ENCODE peak calls at places on chromosome 9, in ten cellular contexts. X is body of pancreas, I is adrenal gland, K is tibial nerve, M is right atrium auricular region, G is transverse colon, W is DND-41, O is psoas muscle, R is hepatocyte, J is spleen. C is an unnamed sample.

GRCh38 chr9:4116708-4117460 is 183.0 kb downstream of the GLIS3 start:
- DNase-seq in X (no peak), I (no peak), K (no peak), M (no peak), G (no peak), W (no peak), O (no peak), R (no peak), J (no peak), C (no peak)

GRCh38 chr9:11233693-11234092 is 620.9 kb upstream of the PTPRD start:
- DNase-seq in X (no peak), I (no peak), K (no peak), M (no peak), G (no peak), W (no peak), O (no peak), R (no peak), J (no peak), C (no peak)

GRCh38 chr9:15722888-15723287 is 170.0 kb downstream of the CCDC171 start:
- DNase-seq in X (no peak), I (no peak), K (no peak), M (no peak), G (no peak), W (no peak), O (no peak), R (no peak), J (no peak), C (no peak)

GRCh38 chr9:101376117-101376866 is 8.5 kb downstream of the BAAT start:
- DNase-seq in X (no peak), I (peak; percentile 23), K (no peak), M (no peak), G (no peak), W (no peak), O (no peak), R (no peak), J (no peak), C (no peak)

GRCh38 chr9:130360672-130361071 is 84.1 kb upstream of the ASS1 start:
- DNase-seq in X (no peak), I (no peak), K (no peak), M (no peak), G (no peak), W (no peak), O (no peak), R (no peak), J (no peak), C (no peak)

GRCh38 chr9:89710689-89711088 is 105.9 kb downstream of the GADD45G start:
- DNase-seq in X (peak; percentile 21), I (no peak), K (no peak), M (no peak), G (no peak), W (no peak), O (no peak), R (peak; percentile 65), J (no peak), C (no peak)

GRCh38 chr9:134443169-134444039 is 117.1 kb downstream of the RXRA start:
- DNase-seq in X (peak; percentile 93), I (peak; percentile 96), K (peak; percentile 68), M (peak; percentile 87), G (peak; percentile 93), W (peak; percentile 84), O (peak; percentile 91), R (peak; percentile 92), J (peak; percentile 97), C (peak; percentile 88)

GRCh38 chr9:87497080-87497603 is 525 bp upstream of the DAPK1 start:
- DNase-seq in X (no peak), I (no peak), K (no peak), M (no peak), G (no peak), W (no peak), O (no peak), R (no peak), J (no peak), C (no peak)

GRCh38 chr9:93826209-93826608 is 128.9 kb downstream of the BARX1 start:
- DNase-seq in X (no peak), I (no peak), K (no peak), M (no peak), G (no peak), W (no peak), O (no peak), R (peak; percentile 11), J (peak; percentile 81), C (no peak)
- TF ChIP-seq CTCF in X (peak; percentile 12), I (no peak), K (no peak), M (no peak), G (no peak), W (no peak), O (peak; percentile 14), R (peak; percentile 42), J (no peak), C (no peak)

GRCh38 chr9:37428345-37428744 is 5.8 kb downstream of the GRHPR start:
- DNase-seq in X (no peak), I (no peak), K (no peak), M (no peak), G (no peak), W (no peak), O (no peak), R (no peak), J (no peak), C (no peak)

GRCh38 chr9:37429441-37430285 is 7.2 kb downstream of the GRHPR start:
- DNase-seq in X (no peak), I (no peak), K (no peak), M (no peak), G (no peak), W (no peak), O (no peak), R (no peak), J (no peak), C (no peak)

GRCh38 chr9:37433754-37434435 is 11.4 kb downstream of the GRHPR start:
- DNase-seq in X (no peak), I (no peak), K (no peak), M (no peak), G (no peak), W (no peak), O (no peak), R (no peak), J (no peak), C (no peak)

GRCh38 chr9:37430841-37431597 is 8.5 kb downstream of the GRHPR start:
- DNase-seq in X (peak; percentile 27), I (peak; percentile 47), K (no peak), M (no peak), G (no peak), W (no peak), O (no peak), R (peak; percentile 62), J (no peak), C (no peak)

GRCh38 chr9:37432020-37432419 is 9.5 kb downstream of the GRHPR start:
- DNase-seq in X (no peak), I (no peak), K (no peak), M (no peak), G (no peak), W (no peak), O (no peak), R (no peak), J (no peak), C (no peak)
- H3K27ac ChIP-seq in X (no peak overlapping the region), I (peak overlapping the region; percentile 72), K (peak overlapping the region; percentile 86), M (no peak overlapping the region), G (no peak overlapping the region), W (no peak overlapping the region), O (no peak overlapping the region), R (no peak overlapping the region), J (no peak overlapping the region), C (no peak overlapping the region)

GRCh38 chr9:21029661-21030060 is 1.8 kb downstream of the HACD4 start:
- DNase-seq in X (no peak), I (no peak), K (no peak), M (no peak), G (no peak), W (no peak), O (no peak), R (no peak), J (no peak), C (no peak)

GRCh38 chr9:21028476-21028875 is 3.0 kb downstream of the HACD4 start:
- DNase-seq in X (no peak), I (no peak), K (no peak), M (no peak), G (no peak), W (no peak), O (no peak), R (no peak), J (no peak), C (no peak)

GRCh38 chr9:21031091-21031817 is at the start of gene HACD4:
- DNase-seq in X (peak; percentile 46), I (peak; percentile 63), K (no peak), M (no peak), G (peak; percentile 59), W (no peak), O (peak; percentile 41), R (peak; percentile 64), J (peak; percentile 94), C (peak; percentile 76)

GRCh38 chr9:21031818-21032203 is 371 bp upstream of the HACD4 start:
- DNase-seq in X (no peak), I (no peak), K (no peak), M (no peak), G (no peak), W (no peak), O (no peak), R (no peak), J (no peak), C (no peak)

DNA sequence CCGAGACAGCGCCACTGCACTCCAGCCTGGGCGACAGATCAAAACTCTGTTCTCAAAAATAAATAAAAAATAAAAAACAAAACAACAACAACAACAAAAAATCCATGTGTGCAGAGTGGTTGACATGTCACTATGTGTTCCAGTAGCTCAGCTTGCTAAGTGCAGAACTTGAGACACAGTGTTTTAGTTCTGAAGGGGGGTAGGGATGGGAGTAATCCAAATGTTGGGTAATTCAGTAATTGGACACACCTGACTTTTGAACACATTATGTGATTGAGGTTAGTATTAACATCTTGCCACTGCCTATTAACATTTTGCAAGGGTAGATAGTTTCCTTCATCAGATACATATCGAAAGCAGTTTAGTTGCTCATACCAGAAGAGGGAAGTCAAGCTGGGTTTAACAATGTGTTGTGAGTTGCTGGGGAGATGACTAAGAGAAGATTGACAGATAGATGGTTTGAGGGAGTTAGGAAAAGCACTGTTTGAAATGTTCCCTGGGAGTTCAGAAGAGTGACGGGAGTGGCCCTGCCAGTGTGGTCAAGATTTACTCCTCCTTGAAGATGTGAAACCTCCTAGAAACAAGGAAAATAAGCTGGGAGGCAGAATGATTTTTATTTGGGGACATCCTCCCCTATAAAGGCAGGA is 928 bp downstream of the HACD4 start:
- DNase-seq in X (no peak), I (no peak), K (no peak), M (no peak), G (no peak), W (no peak), O (no peak), R (peak; percentile 10), J (no peak), C (no peak)
- H3K4me3 ChIP-seq in X (no peak overlapping the region), I (peak overlapping the region; percentile 62), K (peak overlapping the region; percentile 57), M (peak overlapping the region; percentile 52), G (peak overlapping the region; percentile 68), W (no peak overlapping the region), O (peak overlapping the region; percentile 65), R (no peak overlapping the region), J (peak overlapping the region; percentile 78), C (peak overlapping the region; percentile 74)

DNA sequence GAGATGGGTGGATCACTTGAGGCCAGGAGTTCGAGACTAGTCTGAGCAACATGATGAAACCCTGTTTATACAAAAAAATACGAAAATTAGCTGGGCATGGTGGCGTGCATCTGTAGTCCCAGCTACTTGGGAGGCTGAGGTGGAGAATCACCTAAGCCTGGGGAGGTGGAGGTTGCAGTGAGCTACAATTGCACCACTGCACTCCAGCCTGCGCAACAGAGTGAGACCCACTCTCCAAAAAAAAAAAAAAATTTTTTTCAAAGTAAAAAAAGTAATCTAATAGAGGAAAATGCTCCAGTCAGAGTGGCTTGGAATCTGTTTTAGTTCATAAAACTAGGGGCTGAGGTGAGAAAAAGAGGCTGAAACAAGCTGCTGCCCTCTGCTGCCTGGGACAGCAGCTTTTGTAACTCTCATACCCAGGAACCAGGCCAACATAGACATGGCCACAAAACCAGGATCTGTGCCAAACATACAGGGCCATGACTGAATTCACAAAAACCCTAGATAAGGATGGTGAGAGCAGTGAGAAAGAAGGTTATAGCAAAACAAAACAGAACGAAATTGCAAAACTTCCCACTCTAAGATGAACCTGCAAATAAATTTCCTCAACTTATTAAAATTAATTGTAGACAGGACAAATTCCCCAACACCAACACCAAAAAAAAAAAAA is 13.1 kb upstream of the DCAF12 start:
- DNase-seq in X (peak; percentile 91), I (peak; percentile 89), K (no peak), M (peak; percentile 85), G (peak; percentile 16), W (no peak), O (no peak), R (peak; percentile 74), J (no peak), C (no peak)
- TF ChIP-seq CTCF in X (peak; percentile 12), I (peak; percentile 38), K (no peak), M (no peak), G (no peak), W (no peak), O (no peak), R (peak; percentile 40), J (no peak), C (no peak)

C was measured in coronary artery.